ENCODE peak calls at places on chromosome 13, in eight cellular contexts. U is GM12865; G is GDM1; K is NCI-H1105 treated with DMSO at 0.1 percent for 48 hours; O is ovary; M is cardiac muscle cell; V is stimulated activated naive CD8-positive, alpha-beta T cell treated with anti-CD3 and anti-CD28 coated beads, Interleukin-15, amount 100 ng/mL, for 72 hours; P is CD8-positive, alpha-beta T cell. Y is an unnamed sample.

GRCh38 chr13:105037064-105037463 is 1498.4 kb downstream of the EFNB2 start:
- DNase-seq in G (no peak), M (no peak), P (no peak), O (no peak), K (no peak), V (no peak), U (no peak), Y (no peak)

GRCh38 chr13:23856008-23856750 is 33.0 kb downstream of the MIPEP start:
- DNase-seq in P (no peak), K (no peak), V (no peak), U (no peak), G (no peak), O (no peak), M (no peak), Y (no peak)

GRCh38 chr13:72259528-72259927 is 392.5 kb upstream of the DACH1 start:
- DNase-seq in U (no peak), P (no peak), M (no peak), G (no peak), K (no peak), V (no peak), O (no peak), Y (no peak)

GRCh38 chr13:101757446-101758039 is 305.1 kb downstream of the ITGBL1 start:
- DNase-seq in K (peak; percentile 48), P (no peak), V (no peak), M (peak; percentile 19), O (no peak), G (no peak), U (peak; percentile 36), Y (no peak)

GRCh38 chr13:112575680-112576079 is 12.3 kb downstream of the TUBGCP3 start:
- DNase-seq in P (no peak), O (no peak), G (no peak), V (no peak), K (no peak), M (no peak), U (no peak), Y (no peak)

GRCh38 chr13:111005808-111006494 is 91.1 kb upstream of the ANKRD10 start:
- DNase-seq in P (no peak), K (no peak), O (peak; percentile 53), U (no peak), G (no peak), V (no peak), M (no peak), Y (no peak)

GRCh38 chr13:101449971-101450748 is 2.3 kb upstream of the ITGBL1 start:
- DNase-seq in U (no peak), K (no peak), P (no peak), O (no peak), V (no peak), M (no peak), G (no peak), Y (no peak)

GRCh38 chr13:111479412-111479811 is 159.0 kb downstream of the TEX29 start:
- DNase-seq in O (no peak), V (no peak), U (no peak), P (no peak), G (no peak), K (no peak), M (no peak), Y (no peak)

GRCh38 chr13:32527151-32527550 is 11.4 kb downstream of the N4BP2L2 start:
- DNase-seq in M (no peak), V (no peak), P (no peak), K (no peak), O (no peak), G (no peak), U (no peak), Y (no peak)

GRCh38 chr13:41267106-41267505 is 3.7 kb upstream of the MTRF1 start:
- DNase-seq in U (no peak), G (no peak), K (no peak), O (no peak), V (no peak), P (no peak), M (no peak), Y (no peak)

GRCh38 chr13:23921451-23921888 is 24.2 kb upstream of the C1QTNF9B start:
- DNase-seq in K (peak; percentile 46), O (no peak), U (peak; percentile 50), M (peak; percentile 80), V (no peak), G (no peak), P (no peak), Y (peak; percentile 47)